ENCODE peak calls at places on chromosomes 7 and 10, in seven cellular contexts. I is left ventricle myocardium inferior, P is cardiac muscle cell, S is testis, W is gastrocnemius medialis, H is A673, D is heart right ventricle. F is an unnamed sample. For H3K27me3, the result is how much of the 10 kb centered on the place peaks cover.

GRCh38 chr10:117539271-117539876 is 3.2 kb upstream of the EMX2 start:
- DNase-seq in I (no peak), P (no peak), S (no peak), W (no peak), H (no peak), D (no peak), F (no peak)

GRCh38 chr7:146660839-146661238 is 544.2 kb downstream of the CNTNAP2 start:
- DNase-seq in I (no peak), P (no peak), S (no peak), W (no peak), H (no peak), D (no peak), F (no peak)

GRCh38 chr7:132180481-132180880 is 395.8 kb downstream of the PLXNA4 start:
- DNase-seq in I (no peak), P (no peak), S (no peak), W (no peak), H (no peak), D (no peak), F (no peak)

GRCh38 chr10:5547934-5548660 is 23.3 kb downstream of the CALML3 start:
- DNase-seq in I (peak), P (peak), S (no peak), W (no peak), H (no peak), D (no peak), F (no peak)

GRCh38 chr7:106775552-106775936 is 89.5 kb upstream of the PIK3CG start:
- DNase-seq in I (no peak), P (peak), S (no peak), W (no peak), H (no peak), D (no peak), F (no peak)

GRCh38 chr7:37208528-37208927 is 240.1 kb downstream of the ELMO1 start:
- DNase-seq in I (peak), P (peak), S (peak), W (peak), H (peak), D (no peak), F (peak)

GRCh38 chr10:112389147-112389822 is 15.4 kb downstream of the ACSL5 start:
- DNase-seq in I (no peak), P (peak), S (no peak), W (no peak), H (peak), D (no peak), F (no peak)

GRCh38 chr7:91280180-91280579 is 15.9 kb downstream of the FZD1 start:
- DNase-seq in I (no peak), P (no peak), S (no peak), W (no peak), H (peak), D (no peak), F (no peak)

GRCh38 chr10:53903756-53904155 is 897.3 kb downstream of the PCDH15 start:
- DNase-seq in I (no peak), P (no peak), S (no peak), W (no peak), H (no peak), D (no peak), F (no peak)

GRCh38 chr10:29448125-29448524 is 159.3 kb downstream of the LYZL1 start:
- DNase-seq in I (no peak), P (no peak), S (no peak), W (no peak), H (no peak), D (peak), F (no peak)

GRCh38 chr7:78605131-78605530 is 806.6 kb downstream of the PHTF2 start:
- DNase-seq in I (no peak), P (no peak), S (no peak), W (no peak), H (no peak), D (no peak), F (no peak)

GRCh38 chr7:15839415-15840100 is 153.1 kb upstream of the MEOX2 start:
- DNase-seq in I (peak), P (peak), S (peak), W (peak), H (peak), D (peak), F (no peak)

GRCh38 chr7:50141131-50141530 is 48.1 kb upstream of the ZPBP start:
- DNase-seq in I (no peak), P (no peak), S (no peak), W (no peak), H (no peak), D (no peak), F (no peak)

GRCh38 chr7:44959433-44959951 is 19.3 kb downstream of the MYO1G start:
- DNase-seq in I (no peak), P (no peak), S (no peak), W (no peak), H (no peak), D (no peak), F (no peak)

GRCh38 chr7:124840435-124840834 is 74.8 kb upstream of the GPR37 start:
- DNase-seq in I (no peak), P (peak), S (no peak), W (no peak), H (peak), D (no peak), F (no peak)

GRCh38 chr7:28684729-28685211 is 272.5 kb downstream of the CREB5 start:
- DNase-seq in I (no peak), P (no peak), S (no peak), W (no peak), H (no peak), D (no peak), F (no peak)

GRCh38 chr10:52993109-52993508 is 220.5 kb upstream of the MBL2 start:
- DNase-seq in I (no peak), P (no peak), S (no peak), W (no peak), H (no peak), D (no peak), F (no peak)

GRCh38 chr10:5688587-5688986 is 3.9 kb downstream of the TASOR2 start:
- DNase-seq in I (no peak), P (no peak), S (no peak), W (no peak), H (no peak), D (no peak), F (no peak)

GRCh38 chr7:17071866-17072265 is 190.1 kb upstream of the AGR3 start:
- DNase-seq in I (no peak), P (no peak), S (no peak), W (no peak), H (no peak), D (no peak), F (no peak)

GRCh38 chr7:17075601-17076000 is 193.8 kb upstream of the AGR3 start:
- DNase-seq in I (no peak), P (no peak), S (no peak), W (no peak), H (no peak), D (no peak), F (no peak)

GRCh38 chr7:17069146-17069545 is 187.4 kb upstream of the AGR3 start:
- DNase-seq in I (no peak), P (no peak), S (no peak), W (no peak), H (no peak), D (no peak), F (no peak)

GRCh38 chr7:17070117-17070750 is 188.5 kb upstream of the AGR3 start:
- DNase-seq in I (no peak), P (no peak), S (no peak), W (no peak), H (no peak), D (no peak), F (no peak)
- H3K27ac ChIP-seq in I (no peak), P (no peak), S (no peak), W (no peak), H (no peak), D (no peak), F (no peak)

GRCh38 chr7:134702366-134703240 is 56.0 kb downstream of the BPGM start:
- DNase-seq in I (no peak), P (peak), S (peak), W (no peak), H (no peak), D (no peak), F (no peak)
- H3K27me3 ChIP-seq in I (under half), P (under half), S (under half), W (under half), H (under half), D (under half), F (under half)

GRCh38 chr10:122688293-122688989 is 11.2 kb downstream of the C10orf120 start:
- DNase-seq in I (peak), P (peak), S (peak), W (no peak), H (no peak), D (no peak), F (no peak)
- TF ChIP-seq CTCF in I (peak), P (no peak), S (no peak), W (no peak), H (no peak), D (peak), F (no peak)

GRCh38 chr10:115092258-115092554 is 959 bp upstream of the ATRNL1 start:
- DNase-seq in I (no peak), P (no peak), S (no peak), W (no peak), H (peak), D (no peak), F (no peak)
- H3K27ac ChIP-seq in I (no peak), P (no peak), S (no peak), W (no peak), H (no peak), D (no peak), F (peak)

DNA sequence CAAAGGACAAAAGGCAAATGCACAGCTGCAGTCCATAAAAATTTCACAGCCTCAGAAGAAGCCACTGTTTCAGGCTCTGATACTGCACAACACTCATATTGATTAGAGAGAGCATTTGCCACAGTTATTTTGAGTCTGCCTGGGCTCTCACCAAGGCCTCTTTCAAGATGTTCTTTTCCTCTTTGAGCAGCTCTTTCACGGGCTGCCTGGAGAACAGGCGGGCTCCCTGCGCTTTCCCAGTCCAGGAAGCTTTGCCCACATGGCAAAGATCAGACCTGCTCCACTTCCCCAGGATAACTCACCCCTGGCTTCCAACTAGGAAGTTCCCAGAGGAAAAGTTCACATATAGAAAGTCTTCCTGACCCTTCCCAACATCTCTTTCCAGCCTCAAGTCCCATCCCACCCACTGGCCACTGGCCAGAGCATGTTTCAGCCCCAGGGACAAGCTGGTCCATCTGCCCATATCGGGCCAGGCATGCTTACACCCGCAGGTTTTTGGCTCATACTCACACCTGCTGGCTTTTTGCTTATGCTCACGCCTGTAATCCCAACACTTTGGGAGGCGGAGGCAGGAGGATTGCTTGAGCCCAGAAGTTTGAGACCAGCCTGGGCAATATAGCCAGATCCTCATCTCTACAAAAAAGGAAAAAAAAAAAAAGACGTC is 3.3 kb downstream of the SLIT1 start:
- DNase-seq in I (no peak), P (no peak), S (no peak), W (no peak), H (no peak), D (no peak), F (no peak)
- H3K27me3 ChIP-seq in I (half or more), P (half or more), S (under half), W (under half), H (half or more), D (half or more), F (under half)

GRCh38 chr10:86216886-86217285 is 149.7 kb downstream of the GRID1 start:
- DNase-seq in I (no peak), P (no peak), S (no peak), W (no peak), H (no peak), D (no peak), F (no peak)
- TF ChIP-seq CTCF in I (no peak), P (no peak), S (no peak), W (no peak), H (no peak), D (no peak), F (no peak)

DNA sequence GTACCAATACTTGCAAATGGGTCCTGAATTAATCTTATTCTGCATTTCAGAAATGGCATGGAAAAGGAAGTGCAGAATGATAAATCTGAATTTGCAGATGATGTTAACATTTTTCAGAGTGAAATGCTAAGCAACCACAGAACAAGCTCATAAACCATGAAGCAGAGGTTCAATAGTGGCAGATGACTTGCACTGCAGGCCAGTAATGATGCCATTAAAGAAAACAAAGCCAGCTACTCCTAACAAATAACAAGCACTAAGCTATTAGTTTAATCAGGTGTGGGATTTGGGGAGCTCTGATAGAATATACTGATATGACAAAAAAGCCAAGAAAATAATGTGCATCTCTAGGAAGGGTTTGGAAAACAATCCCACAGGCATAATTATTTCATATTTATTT is 85.4 kb downstream of the FAM13C start:
- DNase-seq in I (no peak), P (no peak), S (no peak), W (no peak), H (no peak), D (no peak), F (no peak)
- H3K27ac ChIP-seq in I (no peak), P (no peak), S (no peak), W (no peak), H (no peak), D (no peak), F (no peak)

DNA sequence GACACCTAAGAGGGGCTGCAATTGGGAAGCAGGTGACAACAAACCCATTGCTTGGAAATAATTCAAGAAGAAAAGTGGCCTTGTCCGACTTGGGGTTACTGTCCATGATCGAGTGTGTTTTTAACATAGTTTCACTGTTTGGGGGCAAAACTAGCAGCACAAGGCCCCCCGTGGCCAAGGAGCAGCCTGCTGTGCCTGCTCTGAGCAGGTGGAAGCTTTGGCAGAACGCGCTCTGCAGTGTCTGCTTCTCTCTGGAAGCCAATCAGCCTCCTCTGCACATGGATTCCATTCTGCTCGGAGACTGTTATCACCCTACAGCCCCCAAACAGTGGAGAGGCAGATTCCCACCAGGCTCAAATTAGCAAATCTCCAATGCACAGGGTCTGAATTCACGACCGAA is 7.3 kb upstream of the TCERG1L start:
- DNase-seq in I (no peak), P (no peak), S (no peak), W (no peak), H (no peak), D (no peak), F (no peak)
- H3K27me3 ChIP-seq in I (half or more), P (under half), S (under half), W (under half), H (under half), D (half or more), F (under half)

GRCh38 chr10:35223016-35223415 is 96.4 kb downstream of the CREM start:
- DNase-seq in I (no peak), P (no peak), S (no peak), W (no peak), H (peak), D (no peak), F (no peak)
- TF ChIP-seq CTCF in I (no peak), P (no peak), S (no peak), W (no peak), H (peak), D (no peak), F (no peak)